ENCODE peak calls at places on chromosomes 7 and 10, in four cellular contexts. W is DMS153, V is nucleus accumbens, Q is GM13976. F is an unnamed sample.
A peak's percentile ranks its signal among the peaks of the same experiment; 100 is the strongest.

GRCh38 chr10:108862691-108863350 is 1060.5 kb downstream of the XPNPEP1 start:
- DNase-seq in W (no peak), V (no peak), Q (no peak), F (no peak)

GRCh38 chr7:33043875-33044718 is 18.5 kb downstream of the NT5C3A start:
- DNase-seq in W (peak; percentile 51), V (no peak), Q (no peak), F (no peak)

GRCh38 chr7:150848111-150848510 is 4.2 kb upstream of the AOC1 start:
- DNase-seq in W (no peak), V (no peak), Q (no peak), F (no peak)

GRCh38 chr7:149245244-149245643 is 5.8 kb downstream of the ZNF212 start:
- DNase-seq in W (no peak), V (no peak), Q (no peak), F (no peak)

GRCh38 chr7:28615091-28615490 is 202.8 kb downstream of the CREB5 start:
- DNase-seq in W (no peak), V (no peak), Q (no peak), F (no peak)

GRCh38 chr7:1812693-1813393 is 142.8 kb downstream of the ELFN1 start:
- DNase-seq in W (no peak), V (no peak), Q (peak; percentile 34), F (no peak)

GRCh38 chr7:73892003-73892975 is 31.3 kb downstream of the TMEM270 start:
- DNase-seq in W (no peak), V (no peak), Q (no peak), F (no peak)

GRCh38 chr10:47266602-47267001 is 33.4 kb upstream of the GDF10 start:
- DNase-seq in W (no peak), V (no peak), Q (no peak), F (no peak)

GRCh38 chr7:27152816-27153486 is 568 bp upstream of the HOXA3 start:
- DNase-seq in W (no peak), V (no peak), Q (no peak), F (no peak)

GRCh38 chr10:103416436-103417147 is 20.2 kb downstream of the PDCD11 start:
- DNase-seq in W (peak; percentile 11), V (no peak), Q (peak; percentile 59), F (no peak)

GRCh38 chr7:46583606-46584005 is 662.5 kb upstream of the IGFBP3 start:
- DNase-seq in W (no peak), V (no peak), Q (no peak), F (no peak)

GRCh38 chr10:69179089-69179742 is 818 bp upstream of the SUPV3L1 start:
- DNase-seq in W (no peak), V (no peak), Q (no peak), F (no peak)

GRCh38 chr10:113151178-113151577 is 201.1 kb downstream of the TCF7L2 start:
- DNase-seq in W (no peak), V (no peak), Q (no peak), F (no peak)

GRCh38 chr10:3500408-3500856 is 284.6 kb downstream of the KLF6 start:
- DNase-seq in W (no peak), V (peak; percentile 36), Q (no peak), F (peak; percentile 7)

GRCh38 chr10:54800677-54801480 is at the start of gene PCDH15:
- DNase-seq in W (peak; percentile 69), V (no peak), Q (no peak), F (no peak)

GRCh38 chr7:68839014-68839413 is 759.3 kb upstream of the AUTS2 start:
- DNase-seq in W (no peak), V (no peak), Q (no peak), F (no peak)

GRCh38 chr7:98802088-98802780 is 67.6 kb downstream of the TMEM130 start:
- DNase-seq in W (peak; percentile 13), V (no peak), Q (peak; percentile 80), F (no peak)

GRCh38 chr10:89836840-89837172 is 135.4 kb downstream of the KIF20B start:
- DNase-seq in W (no peak), V (no peak), Q (no peak), F (no peak)

GRCh38 chr10:119025336-119025735 is 4.2 kb upstream of the NANOS1 start:
- DNase-seq in W (peak; percentile 60), V (no peak), Q (no peak), F (no peak)

GRCh38 chr10:125004571-125005311 is 62.8 kb downstream of the ZRANB1 start:
- DNase-seq in W (no peak), V (no peak), Q (peak; percentile 36), F (no peak)

F was measured in caudate nucleus.